ENCODE peak calls at places on chromosome 7, in nine cellular contexts. J, R, B, Z, M, F, D, Q and E are unnamed samples.

GRCh38 chr7:28587211-28587610 is 174.9 kb downstream of the CREB5 start:
- DNase-seq in F (no peak), B (no peak), Z (peak; percentile 66), Q (peak; percentile 65), R (no peak), M (no peak), D (no peak), J (no peak), E (peak; percentile 75)

GRCh38 chr7:74615933-74616780 is 41.4 kb upstream of the GTF2I start:
- DNase-seq in Z (no peak), D (no peak), M (peak; percentile 14), Q (no peak), J (no peak), B (no peak), F (no peak), R (no peak), E (no peak)

GRCh38 chr7:69840248-69840647 is 242.0 kb downstream of the AUTS2 start:
- DNase-seq in R (no peak), Q (no peak), J (peak; percentile 28), D (no peak), Z (peak; percentile 89), F (no peak), M (no peak), B (no peak), E (no peak)

GRCh38 chr7:123770378-123770777 is 21.6 kb upstream of the WASL start:
- DNase-seq in Z (peak; percentile 71), R (no peak), Q (peak; percentile 89), J (peak; percentile 56), D (no peak), B (no peak), F (peak; percentile 67), M (no peak), E (peak; percentile 98)

GRCh38 chr7:155576416-155576815 is 30.1 kb upstream of the CNPY1 start:
- DNase-seq in Q (no peak), D (no peak), J (no peak), F (no peak), M (no peak), R (no peak), B (no peak), Z (no peak), E (no peak)

GRCh38 chr7:42686594-42687156 is 225.2 kb downstream of the C7orf25 start:
- DNase-seq in Z (no peak), B (no peak), R (no peak), J (peak; percentile 41), F (no peak), Q (no peak), M (no peak), D (no peak), E (no peak)

GRCh38 chr7:95609277-95609971 is 13.1 kb upstream of the PDK4 start:
- DNase-seq in B (no peak), F (no peak), R (peak; percentile 63), Q (peak; percentile 73), D (no peak), M (no peak), Z (peak; percentile 27), J (no peak), E (peak; percentile 26)

GRCh38 chr7:41955475-41956243 is 252.8 kb upstream of the INHBA start:
- DNase-seq in Z (peak; percentile 100), D (peak; percentile 98), J (peak; percentile 99), M (no peak), B (no peak), R (peak; percentile 93), Q (peak; percentile 97), F (peak; percentile 94), E (peak; percentile 98)

GRCh38 chr7:36262286-36262685 is 109.2 kb downstream of the EEPD1 start:
- DNase-seq in J (no peak), R (no peak), F (no peak), Z (no peak), B (no peak), D (no peak), M (no peak), Q (no peak), E (no peak)

GRCh38 chr7:100719523-100720319 is 547 bp upstream of the EPO start:
- DNase-seq in D (no peak), R (no peak), F (no peak), B (no peak), Q (peak; percentile 16), J (no peak), M (no peak), Z (peak; percentile 42), E (peak; percentile 38)

GRCh38 chr7:38760226-38760625 is 129.1 kb upstream of the AMPH start:
- DNase-seq in R (no peak), F (no peak), Z (no peak), Q (no peak), D (no peak), J (peak; percentile 29), B (no peak), M (no peak), E (no peak)

GRCh38 chr7:38756521-38756920 is 125.3 kb upstream of the AMPH start:
- DNase-seq in M (no peak), R (no peak), Q (peak; percentile 13), F (no peak), J (no peak), B (no peak), Z (peak; percentile 24), D (no peak), E (no peak)

GRCh38 chr7:38753347-38753746 is 122.2 kb upstream of the AMPH start:
- DNase-seq in B (no peak), D (no peak), J (no peak), F (no peak), Z (no peak), R (peak; percentile 16), M (no peak), Q (no peak), E (no peak)

GRCh38 chr7:38757946-38758345 is 126.8 kb upstream of the AMPH start:
- DNase-seq in Z (peak; percentile 52), R (no peak), F (no peak), Q (no peak), M (no peak), D (no peak), B (no peak), J (no peak), E (no peak)
- TF ChIP-seq CTCF in Z (no peak), R (no peak), F (no peak), Q (no peak), M (no peak), D (no peak), B (no peak), J (no peak), E (no peak)

GRCh38 chr7:65004575-65004974 is 1.9 kb downstream of the ERV3-1 start:
- DNase-seq in F (no peak), D (no peak), M (no peak), B (no peak), Z (no peak), R (no peak), J (no peak), Q (no peak), E (no peak)

GRCh38 chr7:65002972-65003585 is 3.4 kb downstream of the ERV3-1 start:
- DNase-seq in J (no peak), M (no peak), Q (no peak), F (no peak), D (no peak), B (no peak), R (no peak), Z (no peak), E (no peak)

GRCh38 chr7:64998865-64999164 is 7.7 kb downstream of the ERV3-1 start:
- DNase-seq in B (no peak), M (no peak), Q (no peak), F (no peak), J (no peak), R (no peak), Z (no peak), D (no peak), E (no peak)

GRCh38 chr7:64999165-65000004 is 7.1 kb downstream of the ERV3-1 start:
- DNase-seq in M (no peak), R (no peak), J (peak; percentile 53), Q (peak; percentile 74), F (no peak), B (no peak), D (no peak), Z (peak; percentile 94), E (peak; percentile 93)

GRCh38 chr7:65001291-65001814 is 5.1 kb downstream of the ERV3-1 start:
- DNase-seq in Z (peak; percentile 67), M (no peak), B (no peak), Q (no peak), D (no peak), R (no peak), J (no peak), F (no peak), E (no peak)
- H3K4me3 ChIP-seq in Z (no peak overlapping the region), M (no peak overlapping the region), B (no peak overlapping the region), Q (no peak overlapping the region), D (no peak overlapping the region), R (no peak overlapping the region), J (no peak overlapping the region), F (no peak overlapping the region), E (no peak overlapping the region)

GRCh38 chr7:135177021-135177696 is 6.7 kb upstream of the CYREN start:
- DNase-seq in J (no peak), Q (peak; percentile 93), B (no peak), M (no peak), D (no peak), Z (no peak), F (peak; percentile 48), R (no peak), E (peak; percentile 98)

GRCh38 chr7:135174941-135175340 is 4.4 kb upstream of the CYREN start:
- DNase-seq in M (no peak), R (no peak), F (no peak), B (no peak), Z (no peak), Q (no peak), D (no peak), J (no peak), E (no peak)

GRCh38 chr7:135179321-135179925 is 8.9 kb upstream of the CYREN start:
- DNase-seq in Z (no peak), R (no peak), J (no peak), Q (no peak), F (no peak), M (no peak), D (no peak), B (no peak), E (peak; percentile 54)

GRCh38 chr7:135178364-135178763 is 7.9 kb upstream of the CYREN start:
- DNase-seq in R (no peak), M (no peak), Q (no peak), Z (no peak), D (no peak), F (no peak), J (no peak), B (no peak), E (peak; percentile 80)

GRCh38 chr7:135175931-135176330 is 5.4 kb upstream of the CYREN start:
- DNase-seq in F (no peak), R (no peak), J (no peak), D (no peak), M (no peak), Z (no peak), B (no peak), Q (no peak), E (no peak)
- H3K36me3 ChIP-seq in F (peaks cover under 1% of the 10 kb centered on the region), R (peaks cover 20% of the 10 kb centered on the region), J (no peaks in the 10 kb centered on the region), D (no peaks in the 10 kb centered on the region), M (no peaks in the 10 kb centered on the region), Z (no peaks in the 10 kb centered on the region), B (no peaks in the 10 kb centered on the region), Q (peaks cover 2% of the 10 kb centered on the region), E (no peaks in the 10 kb centered on the region)

DNA sequence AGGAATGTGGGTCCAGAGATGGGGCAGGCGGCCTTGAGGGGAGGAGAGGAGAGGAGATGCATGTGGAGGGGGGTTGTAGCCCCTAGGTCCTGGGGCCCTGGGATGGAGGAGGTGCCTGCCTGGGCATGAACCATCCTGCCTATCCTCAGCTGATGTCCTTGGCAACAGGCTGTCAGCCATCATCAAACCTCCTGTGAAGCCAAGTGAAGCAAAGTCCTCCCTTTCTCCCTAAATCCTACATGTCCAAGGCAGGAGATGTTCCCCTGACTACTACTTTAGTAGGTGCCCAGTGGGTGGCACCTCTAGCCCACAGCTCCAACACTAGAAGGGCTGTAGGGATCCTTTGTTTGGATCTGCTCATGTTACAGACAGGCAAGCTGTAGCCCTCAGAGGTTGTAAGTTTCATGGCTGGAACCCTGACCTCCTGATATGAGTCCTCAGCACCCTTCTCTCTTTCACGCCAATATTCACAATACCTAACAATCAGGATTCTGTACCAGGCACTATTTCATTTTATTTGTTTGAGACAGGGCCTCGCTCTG is 66.6 kb upstream of the SYPL1 start:
- DNase-seq in Q (peak; percentile 86), M (no peak), J (peak; percentile 39), F (no peak), R (no peak), D (no peak), Z (peak; percentile 47), B (no peak), E (peak; percentile 42)
- TF ChIP-seq CTCF in Q (peak; percentile 86), M (peak; percentile 14), J (peak; percentile 39), F (peak; percentile 23), R (peak; percentile 28), D (no peak), Z (peak; percentile 47), B (no peak), E (peak; percentile 38)